ENCODE peak calls at places on chromosomes 12 and 14, in five cellular contexts. F, P, D, I and A are unnamed samples. For H3K4me1, the result is how much of the 10 kb centered on the place peaks cover.

GRCh38 chr12:51171884-51172514 is 936 bp downstream of the TFCP2 start:
- DNase-seq in F (no peak), P (peak), D (peak), I (no peak), A (no peak)

GRCh38 chr12:43776498-43776897 is 17.7 kb downstream of the IRAK4 start:
- DNase-seq in F (no peak), P (peak), D (peak), I (no peak), A (no peak)

GRCh38 chr12:130713581-130713991 is 2.5 kb downstream of the RIMBP2 start:
- DNase-seq in F (no peak), P (no peak), D (no peak), I (no peak), A (peak)

GRCh38 chr14:92964124-92965109 is 41.5 kb downstream of the CHGA start:
- DNase-seq in F (no peak), P (no peak), D (no peak), I (no peak), A (no peak)

GRCh38 chr14:105974902-105975301 is 448.5 kb downstream of the TMEM121 start:
- DNase-seq in F (no peak), P (no peak), D (no peak), I (no peak), A (no peak)

GRCh38 chr12:59651230-59651920 is 55.5 kb downstream of the SLC16A7 start:
- DNase-seq in F (no peak), P (peak), D (peak), I (no peak), A (no peak)

GRCh38 chr12:113227169-113227568 is 5.9 kb downstream of the TPCN1 start:
- DNase-seq in F (no peak), P (no peak), D (no peak), I (peak), A (peak)

GRCh38 chr12:61780435-61780834 is 479.8 kb upstream of the USP15 start:
- DNase-seq in F (no peak), P (no peak), D (no peak), I (no peak), A (no peak)

GRCh38 chr12:104480826-104481457 is 24.2 kb downstream of the CHST11 start:
- DNase-seq in F (no peak), P (peak), D (peak), I (peak), A (peak)

GRCh38 chr14:68654471-68654941 is 138.4 kb downstream of the ZFP36L1 start:
- DNase-seq in F (no peak), P (peak), D (no peak), I (no peak), A (peak)

GRCh38 chr12:117718141-117718540 is 250.6 kb downstream of the KSR2 start:
- DNase-seq in F (no peak), P (no peak), D (no peak), I (no peak), A (no peak)

GRCh38 chr14:104427126-104427851 is 152.3 kb upstream of the C14orf180 start:
- DNase-seq in F (no peak), P (no peak), D (no peak), I (no peak), A (no peak)

GRCh38 chr14:35470775-35471174 is 63.2 kb upstream of the INSM2 start:
- DNase-seq in F (peak), P (peak), D (peak), I (no peak), A (no peak)

GRCh38 chr14:103529383-103530365 is 678 bp downstream of the TRMT61A start:
- DNase-seq in F (no peak), P (no peak), D (no peak), I (no peak), A (no peak)

GRCh38 chr14:25049559-25050493 is at the start of gene STXBP6:
- DNase-seq in F (peak), P (peak), D (no peak), I (peak), A (peak)

GRCh38 chr14:104749958-104750529 is 2.9 kb upstream of the SIVA1 start:
- DNase-seq in F (no peak), P (no peak), D (peak), I (no peak), A (no peak)

GRCh38 chr12:113918306-113918705 is 47.8 kb downstream of the RBM19 start:
- DNase-seq in F (no peak), P (no peak), D (no peak), I (no peak), A (no peak)

GRCh38 chr12:9787340-9787737 is 26.6 kb upstream of the CD69 start:
- DNase-seq in F (no peak), P (peak), D (no peak), I (no peak), A (no peak)

GRCh38 chr14:56216631-56217379 is 98.6 kb downstream of the PELI2 start:
- DNase-seq in F (no peak), P (peak), D (no peak), I (peak), A (peak)

GRCh38 chr14:67411820-67412421 is at the start of gene PLEK2:
- DNase-seq in F (no peak), P (peak), D (peak), I (peak), A (no peak)

GRCh38 chr14:23376477-23377200 is at the start of gene CMTM5:
- DNase-seq in F (peak), P (peak), D (no peak), I (peak), A (no peak)

GRCh38 chr14:89365071-89365801 is 51.8 kb downstream of the FOXN3 start:
- DNase-seq in F (no peak), P (peak), D (no peak), I (peak), A (peak)

GRCh38 chr14:96705422-96706092 is 91.6 kb upstream of the VRK1 start:
- DNase-seq in F (no peak), P (no peak), D (peak), I (no peak), A (no peak)

GRCh38 chr12:20268771-20269170 is 99.6 kb upstream of the PDE3A start:
- DNase-seq in F (no peak), P (no peak), D (no peak), I (no peak), A (no peak)

GRCh38 chr12:66066071-66066928 is 64.2 kb downstream of the LLPH start:
- DNase-seq in F (no peak), P (peak), D (no peak), I (no peak), A (no peak)

GRCh38 chr12:13666806-13667205 is 314.6 kb downstream of the GRIN2B start:
- DNase-seq in F (no peak), P (no peak), D (no peak), I (no peak), A (no peak)

GRCh38 chr12:106693421-106693820 is 81.1 kb upstream of the RIC8B start:
- DNase-seq in F (no peak), P (no peak), D (no peak), I (no peak), A (no peak)

GRCh38 chr12:998020-998874 is 7.2 kb downstream of the ERC1 start:
- DNase-seq in F (no peak), P (no peak), D (no peak), I (no peak), A (no peak)

GRCh38 chr12:82517027-82517426 is 158.7 kb downstream of the METTL25 start:
- DNase-seq in F (no peak), P (peak), D (peak), I (no peak), A (no peak)

GRCh38 chr14:55399912-55400311 is 11.7 kb downstream of the ATG14 start:
- DNase-seq in F (no peak), P (no peak), D (peak), I (no peak), A (no peak)

GRCh38 chr12:19200261-19200660 is 70.7 kb downstream of the PLEKHA5 start:
- DNase-seq in F (no peak), P (no peak), D (no peak), I (no peak), A (no peak)

GRCh38 chr12:108837239-108837638 is 20.1 kb downstream of the SSH1 start:
- DNase-seq in F (no peak), P (no peak), D (no peak), I (no peak), A (no peak)

GRCh38 chr12:120579179-120579578 is 2.0 kb downstream of the POP5 start:
- DNase-seq in F (no peak), P (no peak), D (no peak), I (no peak), A (no peak)

GRCh38 chr12:75130811-75131210 is 78.8 kb downstream of the KCNC2 start:
- DNase-seq in F (no peak), P (no peak), D (no peak), I (no peak), A (no peak)

GRCh38 chr14:99029916-99030305 is 242.1 kb downstream of the BCL11B start:
- DNase-seq in F (no peak), P (no peak), D (no peak), I (no peak), A (peak)

GRCh38 chr14:77241955-77242354 is 29.1 kb downstream of the NGB start:
- DNase-seq in F (no peak), P (peak), D (peak), I (no peak), A (no peak)

GRCh38 chr14:70809238-70810214 is at the start of gene MAP3K9:
- DNase-seq in F (peak), P (peak), D (peak), I (peak), A (peak)

GRCh38 chr12:111308473-111308872 is 60.4 kb downstream of the PHETA1 start:
- DNase-seq in F (no peak), P (no peak), D (no peak), I (no peak), A (no peak)

GRCh38 chr12:111297703-111298426 is 71.0 kb downstream of the PHETA1 start:
- DNase-seq in F (peak), P (no peak), D (no peak), I (no peak), A (no peak)

GRCh38 chr12:111304642-111305071 is 64.2 kb downstream of the PHETA1 start:
- DNase-seq in F (no peak), P (no peak), D (peak), I (no peak), A (no peak)

GRCh38 chr12:111298583-111299436 is 70.1 kb downstream of the PHETA1 start:
- DNase-seq in F (peak), P (peak), D (peak), I (peak), A (no peak)

GRCh38 chr12:111303531-111303930 is 65.4 kb downstream of the PHETA1 start:
- DNase-seq in F (no peak), P (no peak), D (no peak), I (no peak), A (no peak)
- H3K27ac ChIP-seq in F (no peak), P (no peak), D (no peak), I (no peak), A (no peak)

DNA sequence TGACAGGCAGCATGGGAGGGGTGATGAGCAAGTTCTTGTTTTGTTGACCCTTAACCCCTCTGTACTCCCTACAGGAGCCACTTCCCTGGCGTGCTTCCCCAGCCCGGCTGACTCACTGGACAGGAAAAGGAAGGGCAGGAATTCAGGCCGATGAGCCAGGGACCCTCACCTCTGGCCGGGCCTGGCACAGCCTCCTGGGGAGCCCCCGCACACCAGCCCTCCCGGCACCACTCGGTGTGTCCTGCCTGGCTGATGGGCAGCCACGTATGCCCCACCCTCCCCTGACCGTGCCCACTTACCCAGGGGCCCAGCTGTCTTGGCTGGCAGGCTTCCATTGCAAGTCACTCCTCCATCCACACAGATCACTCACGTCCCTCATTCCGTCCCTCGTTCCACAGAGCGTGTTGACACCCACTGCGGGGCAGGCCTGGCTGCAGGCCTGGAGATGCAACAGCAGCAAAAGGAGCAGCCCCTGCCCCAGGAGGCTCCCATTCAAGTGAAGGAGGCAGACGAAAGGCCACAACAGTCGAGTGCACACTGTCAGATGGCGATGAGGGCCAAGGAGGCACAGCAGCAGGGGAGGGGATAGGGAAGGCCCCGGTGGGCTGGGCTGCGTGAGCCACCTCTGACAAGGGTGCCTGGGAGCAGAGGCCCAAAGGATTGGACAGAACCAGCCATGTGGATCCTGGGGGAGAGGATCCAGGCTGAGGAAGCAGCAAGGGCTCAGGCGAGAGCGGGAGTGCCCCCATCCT is 19.7 kb upstream of the CD9 start:
- DNase-seq in F (no peak), P (peak), D (peak), I (peak), A (peak)
- H3K4me1 ChIP-seq in F (under half), P (under half), D (under half), I (under half), A (half or more)

DNA sequence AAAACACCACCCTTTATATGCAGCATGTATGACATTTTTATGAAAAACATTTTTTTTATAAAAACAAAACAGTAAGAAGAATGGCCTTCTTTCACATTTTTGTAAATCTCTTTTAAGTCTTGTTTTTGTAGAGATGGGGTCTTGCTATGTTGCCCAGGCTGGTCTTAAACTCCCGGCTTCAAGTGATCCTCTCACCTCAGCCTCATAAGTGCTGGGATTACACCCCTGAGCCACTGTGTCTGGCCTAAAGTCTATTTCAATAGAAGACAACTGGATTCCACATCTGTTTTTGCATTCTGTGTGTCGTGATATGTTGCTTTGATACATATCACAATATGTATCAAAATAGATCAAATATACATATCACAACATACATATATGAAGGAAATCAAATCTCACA is 98.9 kb downstream of the ELK3 start:
- DNase-seq in F (no peak), P (no peak), D (no peak), I (no peak), A (no peak)
- H3K4me3 ChIP-seq in F (no peak), P (no peak), D (no peak), I (no peak), A (no peak)

GRCh38 chr12:97637770-97638169 is 175.2 kb downstream of the RMST start:
- DNase-seq in F (peak), P (no peak), D (no peak), I (no peak), A (no peak)
- H3K27ac ChIP-seq in F (peak), P (no peak), D (no peak), I (no peak), A (no peak)

GRCh38 chr14:32706672-32707071 is 232.0 kb upstream of the NPAS3 start:
- DNase-seq in F (no peak), P (no peak), D (no peak), I (no peak), A (no peak)
- H3K4me1 ChIP-seq in F (under half), P (under half), D (under half), I (under half), A (half or more)

GRCh38 chr14:51020024-51020710 is 74.7 kb downstream of the TRIM9 start:
- DNase-seq in F (no peak), P (peak), D (no peak), I (no peak), A (no peak)
- H3K4me3 ChIP-seq in F (no peak), P (no peak), D (no peak), I (no peak), A (no peak)